ENCODE peak calls at places on chromosomes 12 and 14, in four cellular contexts. E, M, C and Z are unnamed samples.

GRCh38 chr12:132108211-132108832 is 35.8 kb downstream of the DDX51 start:
- DNase-seq in C (no peak), E (no peak), M (no peak), Z (no peak)

GRCh38 chr12:43292699-43293098 is 259.3 kb downstream of the ADAMTS20 start:
- DNase-seq in E (no peak), M (no peak), C (no peak), Z (no peak)

GRCh38 chr12:3342051-3342450 is 149.0 kb upstream of the PRMT8 start:
- DNase-seq in C (no peak), E (peak; percentile 21), M (peak; percentile 25), Z (no peak)

GRCh38 chr14:25698111-25698510 is 648.2 kb upstream of the STXBP6 start:
- DNase-seq in C (no peak), M (no peak), E (no peak), Z (no peak)

GRCh38 chr12:68356060-68356748 is 24.0 kb upstream of the MDM1 start:
- DNase-seq in E (no peak), M (no peak), C (no peak), Z (no peak)

GRCh38 chr12:89951050-89951693 is 242.5 kb upstream of the ATP2B1 start:
- DNase-seq in E (no peak), M (no peak), C (no peak), Z (no peak)

GRCh38 chr12:67630373-67631088 is 18.0 kb upstream of the DYRK2 start:
- DNase-seq in E (peak; percentile 17), C (peak; percentile 10), M (peak; percentile 30), Z (peak; percentile 53)

GRCh38 chr14:30966415-30967363 is 58.8 kb upstream of the AP4S1 start:
- DNase-seq in E (no peak), M (peak; percentile 7), C (no peak), Z (no peak)

GRCh38 chr14:73252491-73253322 is 15.4 kb downstream of the PAPLN start:
- DNase-seq in C (no peak), E (no peak), M (no peak), Z (no peak)

GRCh38 chr12:54159140-54159539 is 29.6 kb downstream of the SMUG1 start:
- DNase-seq in M (peak; percentile 92), C (peak; percentile 61), E (peak; percentile 61), Z (peak; percentile 7)

GRCh38 chr14:64682173-64682710 is 22.0 kb upstream of the PLEKHG3 start:
- DNase-seq in C (no peak), M (no peak), E (no peak), Z (no peak)

GRCh38 chr14:101511620-101512395 is 49.5 kb upstream of the DIO3 start:
- DNase-seq in E (no peak), C (no peak), M (no peak), Z (no peak)

GRCh38 chr14:58738189-58738836 is 100.6 kb downstream of the DACT1 start:
- DNase-seq in M (no peak), E (no peak), C (no peak), Z (no peak)

GRCh38 chr14:56290195-56290594 is 172.0 kb downstream of the PELI2 start:
- DNase-seq in M (no peak), C (no peak), E (no peak), Z (no peak)

GRCh38 chr12:101877816-101878811 is 734 bp downstream of the DRAM1 start:
- DNase-seq in M (peak; percentile 32), E (no peak), C (peak; percentile 7), Z (no peak)

GRCh38 chr14:33788116-33788515 is 162.8 kb downstream of the EGLN3 start:
- DNase-seq in M (no peak), C (no peak), E (no peak), Z (no peak)

GRCh38 chr12:68250454-68250853 is 3.0 kb downstream of the IL22 start:
- DNase-seq in E (no peak), C (no peak), M (no peak), Z (no peak)

GRCh38 chr12:113227686-113228391 is 6.6 kb downstream of the TPCN1 start:
- DNase-seq in C (no peak), E (no peak), M (no peak), Z (no peak)

GRCh38 chr12:117241697-117242096 is 51.4 kb upstream of the FBXO21 start:
- DNase-seq in C (no peak), E (no peak), M (no peak), Z (no peak)

GRCh38 chr12:80086025-80086424 is 13.3 kb upstream of the OTOGL start:
- DNase-seq in C (no peak), M (no peak), E (no peak), Z (no peak)

GRCh38 chr12:50839032-50839431 is 3.7 kb upstream of the TMPRSS12 start:
- DNase-seq in C (no peak), M (no peak), E (no peak), Z (no peak)

GRCh38 chr12:92675092-92675865 is 27.5 kb upstream of the PLEKHG7 start:
- DNase-seq in M (no peak), C (no peak), E (no peak), Z (no peak)

GRCh38 chr14:24013654-24014514 is 25.2 kb downstream of the DHRS4L2 start:
- DNase-seq in C (peak; percentile 92), M (peak; percentile 61), E (no peak), Z (peak; percentile 57)

GRCh38 chr12:120820885-120821510 is 83.2 kb downstream of the SPPL3 start:
- DNase-seq in E (no peak), M (no peak), C (no peak), Z (no peak)

GRCh38 chr12:22230280-22230794 is 104.2 kb downstream of the ST8SIA1 start:
- DNase-seq in M (no peak), E (no peak), C (no peak), Z (no peak)

GRCh38 chr14:104827173-104828055 is 26.5 kb downstream of the ZBTB42 start:
- DNase-seq in E (peak; percentile 58), C (peak; percentile 76), M (peak; percentile 78), Z (no peak)

GRCh38 chr12:49400304-49400703 is 33.0 kb downstream of the SPATS2 start:
- DNase-seq in C (no peak), E (no peak), M (peak; percentile 59), Z (no peak)

DNA sequence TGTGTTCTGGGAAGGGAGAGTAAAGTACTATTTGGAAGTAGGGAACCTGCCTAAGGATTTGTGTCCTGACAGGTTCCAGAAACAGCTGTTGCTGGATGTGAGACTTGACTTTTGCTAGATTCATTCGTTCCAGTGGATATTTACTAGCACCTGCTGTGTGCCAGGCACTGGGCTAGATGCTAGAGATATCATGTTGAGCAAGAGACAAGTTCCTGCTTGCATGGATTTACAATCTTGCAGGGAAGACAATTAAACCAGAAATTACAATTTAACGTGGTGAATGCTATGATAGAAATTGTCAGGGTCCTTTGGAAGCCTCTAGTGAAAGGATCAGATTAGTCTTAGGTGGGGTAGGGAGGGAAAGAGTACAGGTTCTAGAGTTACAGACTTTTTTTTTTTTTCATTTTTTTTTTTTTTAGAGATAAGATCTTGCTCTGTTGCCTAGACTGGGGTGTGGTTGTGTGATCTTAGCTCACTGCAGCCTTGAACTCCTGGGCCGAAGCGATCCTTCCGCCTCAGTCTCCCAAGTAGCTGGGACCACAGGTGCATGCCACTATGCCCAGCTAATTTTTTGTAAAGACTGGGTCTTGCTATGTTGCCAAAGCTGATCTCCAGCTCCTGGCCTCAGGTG is 36.7 kb downstream of the SPATS2 start:
- DNase-seq in E (no peak), M (peak; percentile 60), C (no peak), Z (no peak)
- TF ChIP-seq GABPA in E (no peak), M (no peak), C (no peak), Z (no peak)

DNA sequence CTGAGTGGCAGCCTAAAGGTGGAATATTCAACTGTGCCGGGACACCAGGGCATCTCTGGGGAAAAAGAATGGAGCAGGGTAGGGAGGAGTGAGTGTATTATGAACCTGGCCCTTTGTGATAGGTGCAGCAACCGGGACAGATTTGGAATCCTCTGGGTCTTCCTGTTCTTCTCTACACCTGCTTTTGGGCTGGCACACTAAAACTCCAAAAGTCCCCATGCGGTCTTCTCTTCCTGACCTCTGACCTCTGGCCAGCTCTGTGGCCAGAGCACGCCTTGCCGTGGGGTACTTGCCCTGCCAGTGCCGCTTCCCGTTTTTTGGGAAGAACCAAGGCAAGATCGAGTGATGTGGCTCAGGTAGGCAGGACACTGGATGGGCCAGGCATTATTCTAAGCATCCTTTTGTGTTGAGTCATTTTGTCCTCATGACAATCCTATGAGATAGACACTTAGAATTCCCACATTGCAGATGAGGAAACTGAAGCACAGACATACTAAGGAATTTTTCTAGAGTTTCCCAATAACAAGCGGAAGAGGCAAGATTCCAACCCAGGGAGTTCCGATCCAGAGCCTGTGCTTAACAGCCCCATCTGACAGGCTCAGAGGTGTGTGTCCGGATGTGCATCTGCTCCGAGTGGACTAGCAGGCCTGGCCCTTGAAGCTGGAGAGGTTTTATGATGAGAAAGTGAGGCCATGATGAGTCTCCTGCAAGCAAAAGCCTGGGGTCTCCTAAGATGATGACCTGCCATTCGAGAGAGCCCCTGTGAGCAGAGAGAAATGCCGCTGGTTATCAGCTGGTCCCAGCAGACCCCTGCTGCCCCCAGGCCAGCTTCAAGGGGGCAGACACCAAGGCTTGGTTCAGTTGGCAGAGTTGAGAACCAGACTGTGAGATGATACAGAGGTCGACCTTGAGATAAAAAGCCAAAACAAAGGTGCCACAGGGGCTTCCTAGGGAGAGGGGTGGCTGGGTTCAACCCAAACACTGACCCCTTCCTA is 67.9 kb upstream of the ESRRB start:
- DNase-seq in M (no peak), C (no peak), E (no peak), Z (no peak)
- TF ChIP-seq ATF2 in M (no peak), C (no peak), E (no peak), Z (no peak)

GRCh38 chr12:64682572-64683277 is 72.4 kb downstream of the RASSF3 start:
- DNase-seq in C (no peak), M (no peak), E (no peak), Z (no peak)
- TF ChIP-seq GABPA in C (no peak), M (no peak), E (no peak), Z (no peak)

GRCh38 chr14:20662968-20663731 is 21.2 kb upstream of the RNASE4 start:
- DNase-seq in M (peak; percentile 54), C (peak; percentile 76), E (peak; percentile 96), Z (peak; percentile 88)
- TF ChIP-seq ATF2 in M (no peak), C (no peak), E (no peak), Z (no peak)

GRCh38 chr12:59088673-59089072 is 168.4 kb upstream of the LRIG3 start:
- DNase-seq in E (no peak), C (no peak), M (no peak), Z (no peak)
- TF ChIP-seq GABPA in E (no peak), C (no peak), M (no peak), Z (no peak)

GRCh38 chr14:80390911-80391310 is 179.6 kb upstream of the DIO2 start:
- DNase-seq in M (no peak), C (no peak), E (peak; percentile 13), Z (no peak)
- TF ChIP-seq ATF2 in M (no peak), C (no peak), E (no peak), Z (no peak)